ENCODE peak calls at places on chromosomes 1 and 21, in six cellular contexts. C is H1, X is HepG2, V is NT2/D1, L is GM12878, O is K562. K is an unnamed sample.

GRCh38 chr1:27883536-27884181 is 11.3 kb downstream of the THEMIS2 start:
- DNase-seq in O (no peak), C (no peak), L (no peak), X (no peak), V (no peak), K (no peak)

GRCh38 chr1:248404024-248404423 is 1.2 kb downstream of the OR2T1 start:
- DNase-seq in X (no peak), C (no peak), O (peak; percentile 9), V (peak; percentile 54), L (peak; percentile 76), K (peak; percentile 3)

GRCh38 chr1:77133731-77134358 is 85.4 kb downstream of the PIGK start:
- DNase-seq in C (no peak), O (no peak), X (no peak), V (no peak), L (no peak), K (no peak)

GRCh38 chr21:40587786-40588353 is 259.1 kb downstream of the DSCAM start:
- DNase-seq in L (no peak), X (no peak), V (no peak), O (no peak), C (no peak), K (no peak)

GRCh38 chr1:32144033-32144432 is 35.4 kb upstream of the TXLNA start:
- DNase-seq in O (no peak), X (no peak), V (no peak), L (no peak), C (no peak), K (no peak)

GRCh38 chr1:172040466-172040865 is 199.2 kb downstream of the DNM3 start:
- DNase-seq in O (no peak), L (no peak), C (no peak), V (no peak), X (no peak), K (no peak)

GRCh38 chr21:41973861-41974751 is 20.3 kb upstream of the C2CD2 start:
- DNase-seq in C (peak; percentile 43), V (no peak), L (no peak), O (no peak), X (peak; percentile 50), K (no peak)

GRCh38 chr1:229107302-229107815 is 163.6 kb upstream of the RAB4A start:
- DNase-seq in O (no peak), X (no peak), C (no peak), V (no peak), L (no peak), K (no peak)

GRCh38 chr1:218705911-218706893 is 361.1 kb downstream of the TGFB2 start:
- DNase-seq in V (no peak), C (no peak), O (no peak), L (no peak), X (peak; percentile 72), K (peak; percentile 93)

GRCh38 chr1:154749078-154749760 is 120.9 kb downstream of the KCNN3 start:
- DNase-seq in V (no peak), O (peak; percentile 38), L (peak; percentile 28), C (no peak), X (no peak), K (peak; percentile 59)

GRCh38 chr1:25645641-25646400 is 29.2 kb downstream of the MAN1C1 start:
- DNase-seq in O (no peak), C (peak; percentile 34), X (no peak), L (no peak), V (no peak), K (no peak)

GRCh38 chr1:118013938-118014337 is 84.4 kb downstream of the WDR3 start:
- DNase-seq in V (no peak), O (no peak), L (no peak), X (no peak), C (no peak), K (no peak)

GRCh38 chr1:192763756-192764155 is 45.1 kb upstream of the RGS2 start:
- DNase-seq in V (no peak), L (no peak), C (no peak), O (no peak), X (no peak), K (no peak)

GRCh38 chr1:182102042-182102416 is 40.5 kb upstream of the ZNF648 start:
- DNase-seq in X (no peak), C (no peak), V (no peak), O (no peak), L (no peak), K (no peak)

GRCh38 chr21:15293251-15293650 is 228.5 kb upstream of the NRIP1 start:
- DNase-seq in C (no peak), L (no peak), V (peak; percentile 74), O (peak; percentile 23), X (peak; percentile 30), K (peak; percentile 15)

GRCh38 chr1:9249534-9250335 is 15.2 kb downstream of the H6PD start:
- DNase-seq in O (peak; percentile 51), C (peak; percentile 87), L (no peak), X (peak; percentile 79), V (no peak), K (no peak)

GRCh38 chr21:42495765-42496119 is 282 bp downstream of the RSPH1 start:
- DNase-seq in L (no peak), X (no peak), C (no peak), O (no peak), V (no peak), K (no peak)

GRCh38 chr1:214615871-214616270 is 12.9 kb downstream of the CENPF start:
- DNase-seq in O (no peak), X (no peak), C (no peak), V (no peak), L (no peak), K (no peak)
- TF ChIP-seq ZNF274 in O (no peak), X (no peak), C (no peak), V (no peak), L (no peak), K (no peak)

GRCh38 chr21:27636671-27637070 is 669.8 kb upstream of the ADAMTS5 start:
- DNase-seq in L (no peak), V (no peak), X (no peak), O (no peak), C (no peak), K (no peak)

GRCh38 chr21:27633631-27634030 is 666.7 kb upstream of the ADAMTS5 start:
- DNase-seq in L (no peak), O (no peak), V (no peak), C (no peak), X (no peak), K (no peak)

GRCh38 chr21:27631471-27631870 is 664.6 kb upstream of the ADAMTS5 start:
- DNase-seq in X (no peak), C (no peak), V (no peak), O (no peak), L (no peak), K (no peak)
- TF ChIP-seq ZNF274 in X (no peak), C (no peak), V (no peak), O (no peak), L (no peak), K (no peak)

GRCh38 chr1:243942196-243943150 is 92.4 kb upstream of the AKT3 start:
- DNase-seq in O (no peak), V (no peak), C (peak; percentile 36), X (no peak), L (no peak), K (no peak)

GRCh38 chr1:243945727-243946126 is 95.7 kb upstream of the AKT3 start:
- DNase-seq in X (no peak), C (peak; percentile 27), V (no peak), O (no peak), L (no peak), K (no peak)

GRCh38 chr1:243946253-243946652 is 96.2 kb upstream of the AKT3 start:
- DNase-seq in V (no peak), O (peak; percentile 12), X (no peak), L (no peak), C (no peak), K (no peak)

GRCh38 chr1:243943671-243944428 is 93.8 kb upstream of the AKT3 start:
- DNase-seq in O (no peak), X (no peak), C (peak; percentile 33), V (no peak), L (no peak), K (no peak)

DNA sequence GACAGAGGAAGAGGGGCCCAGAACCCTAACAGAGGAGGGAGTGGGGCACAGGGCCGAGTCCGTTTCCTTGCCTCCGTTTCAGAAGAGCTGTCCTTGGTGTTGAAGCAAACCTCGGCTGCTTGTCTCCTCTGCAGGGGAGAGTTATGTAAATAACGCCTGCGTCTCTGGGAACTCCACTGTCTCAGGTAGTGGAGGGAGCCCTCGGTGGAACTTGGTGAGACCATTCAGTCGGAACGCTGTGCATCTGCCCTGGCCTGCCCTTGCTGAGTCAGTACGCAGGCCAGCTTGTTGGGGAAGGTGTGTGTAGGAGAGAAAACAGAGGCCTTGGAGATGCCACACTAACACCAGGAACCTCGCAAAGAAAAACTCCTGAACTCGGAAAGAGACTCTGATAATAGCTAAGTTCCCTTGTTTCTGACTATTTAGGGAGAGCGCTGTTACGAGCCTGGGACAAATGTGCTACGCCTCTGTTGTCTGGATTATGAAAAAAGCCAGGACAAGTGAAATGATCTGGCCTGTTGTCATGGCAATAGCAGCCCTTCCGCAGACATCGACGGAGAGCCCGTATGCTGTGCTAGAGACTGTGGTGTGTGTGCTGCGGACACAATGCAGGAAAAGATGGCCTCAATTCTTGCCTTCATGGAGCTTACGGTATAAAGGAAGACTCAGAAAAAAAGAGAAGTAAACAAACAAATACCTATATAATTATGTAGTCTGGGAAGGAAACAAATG is 94.6 kb upstream of the AKT3 start:
- DNase-seq in O (peak; percentile 9), V (peak; percentile 77), X (peak; percentile 14), L (no peak), C (peak; percentile 62), K (no peak)
- TF ChIP-seq ZNF274 in O (no peak), V (no peak), X (no peak), L (no peak), C (no peak), K (no peak)

GRCh38 chr1:243409284-243409683 is 153.4 kb downstream of the SDCCAG8 start:
- DNase-seq in V (no peak), O (peak; percentile 41), L (no peak), X (peak; percentile 2), C (no peak), K (no peak)

GRCh38 chr1:243411472-243411871 is 155.6 kb downstream of the SDCCAG8 start:
- DNase-seq in O (no peak), X (no peak), V (no peak), L (no peak), C (no peak), K (no peak)

GRCh38 chr1:243408479-243408878 is 152.6 kb downstream of the SDCCAG8 start:
- DNase-seq in O (no peak), C (no peak), V (no peak), L (no peak), X (no peak), K (no peak)

GRCh38 chr1:243402868-243403267 is 147.0 kb downstream of the SDCCAG8 start:
- DNase-seq in L (no peak), O (no peak), V (no peak), C (no peak), X (no peak), K (no peak)

DNA sequence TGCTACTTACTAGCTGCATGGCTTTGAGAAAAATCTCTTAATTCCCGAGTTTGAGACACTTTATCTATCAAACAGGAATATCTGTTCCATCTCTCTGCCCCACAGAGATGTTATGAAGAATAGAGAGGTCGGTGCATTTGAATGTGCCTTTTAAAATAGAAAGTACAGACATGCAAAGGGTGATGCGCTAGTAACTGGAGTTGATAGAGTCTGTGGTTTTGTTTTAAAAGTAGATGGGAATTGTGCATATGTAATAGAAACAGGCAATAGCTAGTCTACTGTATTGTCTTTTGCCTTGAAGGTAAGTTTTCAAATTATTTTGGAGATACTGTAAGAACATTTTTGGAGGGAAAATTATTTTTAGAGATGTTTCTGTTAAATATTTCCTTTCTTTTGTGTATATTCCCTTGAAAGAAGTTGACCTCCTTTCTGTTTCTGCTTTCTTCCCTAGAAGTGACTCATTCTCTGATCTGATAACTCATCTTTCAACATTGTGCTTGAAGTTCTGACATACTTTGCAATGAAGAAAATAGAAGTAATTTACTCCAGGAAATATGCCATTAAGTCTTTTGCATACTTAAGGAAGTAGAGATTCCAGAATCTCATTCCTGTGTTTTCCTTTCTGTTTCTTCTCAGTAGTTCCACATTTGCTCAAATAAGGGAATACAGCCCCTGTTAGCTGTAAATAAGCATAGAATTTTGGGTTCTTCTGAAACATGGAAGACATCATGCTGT is 151.6 kb downstream of the SDCCAG8 start:
- DNase-seq in O (no peak), X (no peak), L (no peak), C (no peak), V (no peak), K (no peak)
- TF ChIP-seq ZNF274 in O (no peak), X (no peak), L (no peak), C (no peak), V (no peak), K (no peak)